ENCODE peak calls at places on chromosomes 3 and 15, in seven cellular contexts. V is heart left ventricle, A is uterus, N is esophagus muscularis mucosa, Q is suprapubic skin, J is sigmoid colon, F is NB4. D is an unnamed sample.

GRCh38 chr3:149579838-149580542 is 77.8 kb downstream of the WWTR1 start:
- DNase-seq in V (no peak), A (no peak), N (no peak), Q (no peak), J (no peak), F (no peak), D (no peak)

GRCh38 chr3:73314182-73314951 is 252.9 kb downstream of the EBLN2 start:
- DNase-seq in V (no peak), A (no peak), N (peak), Q (no peak), J (no peak), F (no peak), D (no peak)

GRCh38 chr15:100671858-100672543 is 69.6 kb downstream of the ASB7 start:
- DNase-seq in V (no peak), A (peak), N (no peak), Q (no peak), J (no peak), F (peak), D (no peak)

GRCh38 chr15:37015025-37015424 is 85.3 kb downstream of the MEIS2 start:
- DNase-seq in V (peak), A (no peak), N (no peak), Q (no peak), J (no peak), F (no peak), D (no peak)

GRCh38 chr3:13495921-13496723 is 16.0 kb downstream of the HDAC11 start:
- DNase-seq in V (peak), A (peak), N (no peak), Q (peak), J (peak), F (peak), D (no peak)

GRCh38 chr3:52153389-52154096 is 680 bp downstream of the POC1A start:
- DNase-seq in V (no peak), A (no peak), N (no peak), Q (peak), J (no peak), F (peak), D (no peak)

GRCh38 chr3:12585970-12586369 is 29.1 kb downstream of the MKRN2 start:
- DNase-seq in V (no peak), A (no peak), N (no peak), Q (no peak), J (no peak), F (no peak), D (no peak)

GRCh38 chr3:177977381-177978158 is 558.7 kb upstream of the KCNMB2 start:
- DNase-seq in V (no peak), A (no peak), N (no peak), Q (no peak), J (no peak), F (peak), D (no peak)

GRCh38 chr15:41820791-41821423 is 7.0 kb upstream of the JMJD7 start:
- DNase-seq in V (no peak), A (no peak), N (no peak), Q (no peak), J (peak), F (no peak), D (no peak)

GRCh38 chr3:105222568-105223093 is 144.1 kb upstream of the ALCAM start:
- DNase-seq in V (no peak), A (no peak), N (no peak), Q (no peak), J (no peak), F (no peak), D (no peak)

GRCh38 chr3:188792788-188793187 is 379.0 kb upstream of the TPRG1 start:
- DNase-seq in V (no peak), A (no peak), N (no peak), Q (no peak), J (no peak), F (peak), D (no peak)

GRCh38 chr3:142022381-142022780 is 127.0 kb downstream of the TFDP2 start:
- DNase-seq in V (no peak), A (no peak), N (no peak), Q (no peak), J (no peak), F (peak), D (no peak)

GRCh38 chr3:125151437-125151806 is 61.1 kb downstream of the SLC12A8 start:
- DNase-seq in V (no peak), A (no peak), N (no peak), Q (no peak), J (no peak), F (no peak), D (no peak)

GRCh38 chr3:171788546-171789351 is 21.5 kb downstream of the PLD1 start:
- DNase-seq in V (no peak), A (no peak), N (peak), Q (no peak), J (no peak), F (peak), D (no peak)

GRCh38 chr3:38519000-38519399 is 22.9 kb downstream of the EXOG start:
- DNase-seq in V (no peak), A (no peak), N (no peak), Q (no peak), J (no peak), F (no peak), D (no peak)

GRCh38 chr3:123843668-123844067 is 40.5 kb downstream of the MYLK start:
- DNase-seq in V (no peak), A (no peak), N (no peak), Q (no peak), J (no peak), F (no peak), D (no peak)

GRCh38 chr15:95884276-95884675 is 446.2 kb upstream of the NR2F2 start:
- DNase-seq in V (no peak), A (no peak), N (no peak), Q (no peak), J (no peak), F (no peak), D (no peak)

GRCh38 chr3:104598848-104599501 is 767.7 kb upstream of the ALCAM start:
- DNase-seq in V (no peak), A (no peak), N (no peak), Q (no peak), J (no peak), F (no peak), D (no peak)

GRCh38 chr3:154151969-154152368 is 30.8 kb downstream of the ARHGEF26 start:
- DNase-seq in V (no peak), A (no peak), N (no peak), Q (no peak), J (no peak), F (no peak), D (no peak)

GRCh38 chr3:45042162-45042561 is 16.1 kb downstream of the CLEC3B start:
- DNase-seq in V (no peak), A (no peak), N (no peak), Q (no peak), J (no peak), F (peak), D (no peak)

GRCh38 chr3:173913397-173913796 is 515.9 kb downstream of the NLGN1 start:
- DNase-seq in V (peak), A (no peak), N (no peak), Q (no peak), J (no peak), F (no peak), D (no peak)

GRCh38 chr3:127438371-127438770 is 150.5 kb upstream of the PRR20G start:
- DNase-seq in V (no peak), A (no peak), N (no peak), Q (no peak), J (peak), F (no peak), D (no peak)

GRCh38 chr3:125150525-125151436 is 61.8 kb downstream of the SLC12A8 start:
- DNase-seq in V (no peak), A (no peak), N (no peak), Q (no peak), J (no peak), F (peak), D (no peak)

DNA sequence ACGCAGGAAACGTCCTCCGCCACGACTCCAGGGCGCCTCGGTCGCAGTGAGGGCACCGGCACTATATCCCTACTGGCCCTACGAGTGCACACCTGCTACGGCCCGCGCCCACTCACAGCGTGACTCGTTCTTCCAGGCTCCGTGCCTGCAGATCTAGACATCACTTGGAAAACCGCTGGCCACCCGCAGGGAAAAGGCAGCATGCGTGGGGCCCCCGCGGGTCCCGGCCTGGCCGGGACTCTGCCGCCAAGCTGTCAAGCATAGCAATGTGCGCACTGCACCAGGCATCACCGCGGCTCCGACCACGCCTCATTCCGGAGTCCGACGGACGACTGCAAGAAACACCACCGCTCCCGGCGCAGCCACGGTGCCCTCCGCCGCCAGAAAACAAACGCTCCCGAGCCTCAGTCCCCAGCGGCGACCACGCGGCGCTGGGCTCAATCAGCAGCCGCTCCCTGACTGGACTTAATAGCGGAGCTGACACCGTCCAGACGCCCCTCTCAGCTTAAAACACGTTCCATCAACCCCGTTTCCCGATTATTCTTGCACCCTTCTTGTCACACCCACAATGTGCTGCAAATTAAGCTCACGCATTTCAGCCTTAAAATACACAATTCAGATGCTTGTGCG is 984 bp downstream of the CYFIP1 start:
- DNase-seq in V (peak), A (no peak), N (no peak), Q (peak), J (peak), F (peak), D (no peak)
- TF ChIP-seq POLR2A in V (peak), A (no peak), N (no peak), Q (no peak), J (no peak), F (no peak), D (no peak)

GRCh38 chr3:11582123-11582968 is 61.4 kb downstream of the VGLL4 start:
- DNase-seq in V (peak), A (peak), N (no peak), Q (peak), J (peak), F (no peak), D (peak)

GRCh38 chr3:11583638-11584046 is 60.1 kb downstream of the VGLL4 start:
- DNase-seq in V (no peak), A (no peak), N (no peak), Q (peak), J (no peak), F (no peak), D (peak)

GRCh38 chr3:11584570-11584969 is 59.1 kb downstream of the VGLL4 start:
- DNase-seq in V (no peak), A (no peak), N (no peak), Q (peak), J (no peak), F (no peak), D (peak)

GRCh38 chr3:11581237-11582122 is 62.2 kb downstream of the VGLL4 start:
- DNase-seq in V (no peak), A (peak), N (no peak), Q (peak), J (no peak), F (no peak), D (peak)

GRCh38 chr3:11583226-11583625 is 60.5 kb downstream of the VGLL4 start:
- DNase-seq in V (no peak), A (no peak), N (no peak), Q (no peak), J (no peak), F (no peak), D (no peak)
- H3K4me3 ChIP-seq in V (no peak), A (no peak), N (no peak), Q (no peak), J (no peak), F (no peak), D (no peak)

DNA sequence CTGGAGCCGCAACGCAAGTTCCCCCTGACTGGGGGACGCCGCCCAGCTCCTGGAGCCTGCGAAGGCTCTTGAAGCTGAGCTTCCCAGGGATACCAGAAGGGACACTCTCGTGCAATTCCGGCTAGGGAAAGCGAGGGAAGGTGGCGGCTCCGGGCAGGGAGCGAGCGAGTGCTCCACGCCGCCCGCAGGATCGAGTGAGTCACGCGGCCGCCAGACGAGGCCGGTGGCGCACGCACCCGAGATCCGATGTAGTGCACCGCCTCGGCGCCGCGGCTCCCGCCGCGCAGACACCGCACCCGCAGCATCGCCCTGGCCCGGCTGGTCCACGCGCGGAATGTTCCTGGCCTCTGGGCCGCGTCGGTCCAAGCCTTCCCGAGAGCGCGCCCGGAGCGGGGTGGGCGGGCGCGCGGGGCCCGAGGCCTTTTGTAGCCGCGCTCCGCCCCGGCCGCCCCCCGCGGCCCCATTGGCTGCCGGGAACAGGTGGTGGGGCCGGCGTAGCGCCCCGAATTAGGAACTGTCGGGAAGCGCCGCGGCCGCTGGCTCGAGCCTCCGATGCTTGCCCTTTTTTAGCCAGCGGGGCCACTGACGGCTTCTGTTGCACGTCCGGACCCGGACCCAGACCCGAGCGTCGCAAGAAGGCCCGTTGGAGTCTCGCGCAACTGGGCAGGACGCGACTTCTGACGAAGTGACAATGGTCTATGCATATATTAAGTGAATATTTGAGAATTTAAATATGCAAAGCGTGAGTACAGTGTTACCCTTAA is at the start of gene GATM:
- DNase-seq in V (peak), A (peak), N (peak), Q (peak), J (peak), F (peak), D (no peak)
- TF ChIP-seq POLR2A in V (peak), A (peak), N (no peak), Q (no peak), J (peak), F (no peak), D (no peak)

GRCh38 chr15:39786444-39787056 is 3.9 kb upstream of the FSIP1 start:
- DNase-seq in V (no peak), A (no peak), N (no peak), Q (no peak), J (no peak), F (peak), D (no peak)
- H3K4me3 ChIP-seq in V (no peak), A (no peak), N (no peak), Q (no peak), J (no peak), F (no peak), D (no peak)

GRCh38 chr3:49238274-49239127 is 38.5 kb downstream of the C3orf62 start:
- DNase-seq in V (peak), A (peak), N (peak), Q (peak), J (peak), F (peak), D (peak)
- TF ChIP-seq POLR2A in V (peak), A (no peak), N (no peak), Q (no peak), J (no peak), F (no peak), D (no peak)

GRCh38 chr3:128490650-128491070 is 2.3 kb downstream of the GATA2 start:
- DNase-seq in V (no peak), A (no peak), N (no peak), Q (no peak), J (no peak), F (no peak), D (no peak)

GRCh38 chr3:128489860-128490649 is 2.9 kb downstream of the GATA2 start:
- DNase-seq in V (no peak), A (peak), N (no peak), Q (peak), J (peak), F (no peak), D (peak)

GRCh38 chr3:128492353-128493220 is at the start of gene GATA2:
- DNase-seq in V (no peak), A (peak), N (no peak), Q (peak), J (peak), F (peak), D (no peak)

GRCh38 chr3:128491900-128492352 is 1.1 kb downstream of the GATA2 start:
- DNase-seq in V (no peak), A (peak), N (no peak), Q (no peak), J (peak), F (peak), D (no peak)

GRCh38 chr3:128491071-128491899 is 1.7 kb downstream of the GATA2 start:
- DNase-seq in V (peak), A (peak), N (no peak), Q (peak), J (peak), F (peak), D (peak)
- H3K4me3 ChIP-seq in V (peak), A (peak), N (peak), Q (peak), J (no peak), F (peak), D (peak)

GRCh38 chr3:168124791-168125190 is 29.1 kb upstream of the GOLIM4 start:
- DNase-seq in V (no peak), A (no peak), N (no peak), Q (no peak), J (no peak), F (no peak), D (no peak)
- TF ChIP-seq POLR2A in V (no peak), A (no peak), N (no peak), Q (no peak), J (no peak), F (no peak), D (no peak)

D was measured in vagina.